ENCODE peak calls at places on chromosome 7, in six cellular contexts. N is stimulated activated CD8-positive, alpha-beta memory T cell treated with anti-CD3 and anti-CD28 coated beads, Interleukin-2, amount 100 ng/mL, for 48 hours; O is stimulated activated CD4-positive, alpha-beta T cell treated with anti-CD3 and anti-CD28 coated beads, Interleukin-1b, Interleukin-23, amount 100 ng/mL, for 48 hours; U is A172; R is H4; G is hypothalamus. F is an unnamed sample.

GRCh38 chr7:132393789-132394261 is 182.4 kb downstream of the PLXNA4 start:
- DNase-seq in N (no peak), O (no peak), U (no peak), R (no peak), G (peak), F (no peak)

GRCh38 chr7:76231071-76231470 is 29.4 kb downstream of the SRRM3 start:
- DNase-seq in N (no peak), O (no peak), U (no peak), R (no peak), G (no peak), F (no peak)

GRCh38 chr7:55498142-55498541 is 74.2 kb downstream of the VOPP1 start:
- DNase-seq in N (no peak), O (no peak), U (no peak), R (no peak), G (no peak), F (no peak)

GRCh38 chr7:100090527-100091410 is 2.0 kb downstream of the COPS6 start:
- DNase-seq in N (no peak), O (no peak), U (no peak), R (no peak), G (no peak), F (no peak)

GRCh38 chr7:44072364-44073231 is 7.2 kb upstream of the PGAM2 start:
- DNase-seq in N (peak), O (no peak), U (peak), R (peak), G (peak), F (peak)

GRCh38 chr7:5758753-5759330 is 22.6 kb downstream of the RNF216 start:
- DNase-seq in N (no peak), O (no peak), U (no peak), R (no peak), G (no peak), F (no peak)

GRCh38 chr7:34309116-34309515 is 348.9 kb upstream of the NPSR1 start:
- DNase-seq in N (no peak), O (no peak), U (no peak), R (no peak), G (no peak), F (no peak)

GRCh38 chr7:75688200-75689136 is 50.3 kb downstream of the HIP1 start:
- DNase-seq in N (no peak), O (no peak), U (no peak), R (no peak), G (peak), F (peak)

GRCh38 chr7:16708980-16709379 is 44.6 kb upstream of the TSPAN13 start:
- DNase-seq in N (no peak), O (no peak), U (peak), R (peak), G (no peak), F (no peak)

GRCh38 chr7:31648288-31648687 is 38.7 kb upstream of the PPP1R17 start:
- DNase-seq in N (no peak), O (no peak), U (peak), R (no peak), G (no peak), F (no peak)

GRCh38 chr7:7104314-7104698 is 78.0 kb upstream of the C1GALT1 start:
- DNase-seq in N (no peak), O (no peak), U (no peak), R (no peak), G (no peak), F (no peak)

GRCh38 chr7:130957140-130957513 is 223.1 kb upstream of the KLF14 start:
- DNase-seq in N (no peak), O (no peak), U (no peak), R (no peak), G (no peak), F (no peak)

GRCh38 chr7:129315916-129316315 is 91.1 kb downstream of the AHCYL2 start:
- DNase-seq in N (no peak), O (no peak), U (no peak), R (no peak), G (no peak), F (no peak)

GRCh38 chr7:36939816-36940215 is 215.5 kb upstream of the AOAH start:
- DNase-seq in N (no peak), O (no peak), U (no peak), R (no peak), G (no peak), F (no peak)

GRCh38 chr7:16268821-16269768 is 152.2 kb downstream of the CRPPA start:
- DNase-seq in N (no peak), O (no peak), U (peak), R (no peak), G (no peak), F (no peak)

GRCh38 chr7:79159040-79159664 is 294.3 kb downstream of the MAGI2 start:
- DNase-seq in N (no peak), O (no peak), U (no peak), R (no peak), G (no peak), F (no peak)

GRCh38 chr7:129796186-129796775 is 156.5 kb downstream of the UBE2H start:
- DNase-seq in N (no peak), O (no peak), U (no peak), R (no peak), G (no peak), F (no peak)

GRCh38 chr7:48140001-48140681 is 31.1 kb upstream of the ABCA13 start:
- DNase-seq in N (no peak), O (no peak), U (peak), R (peak), G (no peak), F (no peak)

GRCh38 chr7:83655951-83656556 is 7.1 kb upstream of the SEMA3E start:
- DNase-seq in N (no peak), O (no peak), U (peak), R (peak), G (no peak), F (no peak)

GRCh38 chr7:141568227-141568626 is 17.0 kb downstream of the AGK start:
- DNase-seq in N (no peak), O (no peak), U (no peak), R (no peak), G (no peak), F (no peak)

GRCh38 chr7:75888464-75889222 is 9.8 kb downstream of the RHBDD2 start:
- DNase-seq in N (no peak), O (no peak), U (no peak), R (no peak), G (peak), F (no peak)

GRCh38 chr7:39987641-39988347 is 37.7 kb downstream of the CDK13 start:
- DNase-seq in N (no peak), O (no peak), U (no peak), R (no peak), G (no peak), F (no peak)

GRCh38 chr7:8189615-8190014 is 72.4 kb downstream of the ICA1 start:
- DNase-seq in N (no peak), O (no peak), U (no peak), R (no peak), G (no peak), F (no peak)

GRCh38 chr7:92655346-92655884 is 65.2 kb upstream of the FAM133B start:
- DNase-seq in N (no peak), O (no peak), U (no peak), R (no peak), G (no peak), F (no peak)

GRCh38 chr7:41705109-41705871 is 2.4 kb upstream of the INHBA start:
- DNase-seq in N (peak), O (peak), U (peak), R (peak), G (peak), F (peak)

GRCh38 chr7:127393370-127394058 is 1.0 kb upstream of the ZNF800 start:
- DNase-seq in N (no peak), O (no peak), U (no peak), R (no peak), G (no peak), F (no peak)

GRCh38 chr7:141228482-141228881 is 154.6 kb downstream of the TMEM178B start:
- DNase-seq in N (no peak), O (no peak), U (no peak), R (no peak), G (no peak), F (no peak)

GRCh38 chr7:25642849-25643248 is 414.6 kb upstream of the NPVF start:
- DNase-seq in N (no peak), O (no peak), U (no peak), R (no peak), G (no peak), F (no peak)

GRCh38 chr7:114229251-114229650 is 185.4 kb upstream of the FOXP2 start:
- DNase-seq in N (no peak), O (no peak), U (no peak), R (no peak), G (no peak), F (no peak)

GRCh38 chr7:23346316-23346715 is 47.2 kb downstream of the MALSU1 start:
- DNase-seq in N (no peak), O (no peak), U (no peak), R (no peak), G (no peak), F (no peak)

GRCh38 chr7:96277921-96278320 is 44.0 kb downstream of the SLC25A13 start:
- DNase-seq in N (no peak), O (no peak), U (no peak), R (no peak), G (no peak), F (no peak)

GRCh38 chr7:1758859-1759521 is 88.9 kb downstream of the ELFN1 start:
- DNase-seq in N (no peak), O (no peak), U (no peak), R (no peak), G (no peak), F (no peak)

GRCh38 chr7:48628950-48629349 is 295.4 kb upstream of the CDC14C start:
- DNase-seq in N (no peak), O (no peak), U (no peak), R (no peak), G (no peak), F (no peak)

GRCh38 chr7:121480058-121480457 is 84.0 kb upstream of the FAM3C start:
- DNase-seq in N (no peak), O (no peak), U (no peak), R (peak), G (no peak), F (no peak)

GRCh38 chr7:22248111-22248809 is 108.7 kb downstream of the RAPGEF5 start:
- DNase-seq in N (no peak), O (no peak), U (no peak), R (peak), G (no peak), F (no peak)

F was measured in stimulated activated naive B cell treated with anti-CD40 and anti-IgM and Interleukin-4, amounts not matched to agents 10 μg/mL and 1 μg/mL and 100 μg/mL, for 72 hours.